ENCODE peak calls at places on chromosomes 1 and 21, in five cellular contexts. G, D, W, B and K are unnamed samples.

GRCh38 chr1:35707253-35708178 is 11.2 kb downstream of the C1orf216 start:
- DNase-seq in B (no peak), D (no peak), W (no peak), G (peak), K (peak)

GRCh38 chr1:29475256-29475800 is 239.0 kb downstream of the PTPRU start:
- DNase-seq in W (no peak), D (no peak), B (no peak), G (no peak), K (no peak)

GRCh38 chr1:83546863-83547262 is 452.1 kb downstream of the TTLL7 start:
- DNase-seq in B (no peak), G (no peak), W (no peak), D (no peak), K (no peak)

GRCh38 chr1:55070291-55070690 is 30.9 kb downstream of the PCSK9 start:
- DNase-seq in D (no peak), B (no peak), W (no peak), G (no peak), K (no peak)

GRCh38 chr1:64961923-64962322 is 4.4 kb downstream of the JAK1 start:
- DNase-seq in B (no peak), W (no peak), D (no peak), G (no peak), K (no peak)

GRCh38 chr1:8465692-8466091 is 147.8 kb downstream of the SLC45A1 start:
- DNase-seq in B (no peak), W (peak), D (no peak), G (no peak), K (no peak)

GRCh38 chr21:34830386-34831140 is 161.8 kb downstream of the CLIC6 start:
- DNase-seq in G (no peak), B (no peak), D (no peak), W (no peak), K (no peak)

GRCh38 chr1:230317823-230318819 is 108.0 kb downstream of the PGBD5 start:
- DNase-seq in G (no peak), B (peak), D (no peak), W (no peak), K (no peak)

GRCh38 chr1:33296082-33296458 is 24.8 kb downstream of the A3GALT2 start:
- DNase-seq in G (no peak), W (no peak), D (peak), B (no peak), K (no peak)

GRCh38 chr1:50424045-50424939 is 1.0 kb upstream of the DMRTA2 start:
- DNase-seq in W (no peak), G (no peak), D (no peak), B (no peak), K (no peak)

GRCh38 chr1:88697503-88697902 is 13.4 kb downstream of the PKN2 start:
- DNase-seq in B (no peak), D (peak), G (no peak), W (no peak), K (no peak)

GRCh38 chr1:227917081-227917950 is 30.4 kb downstream of the WNT9A start:
- DNase-seq in G (no peak), W (no peak), D (no peak), B (no peak), K (no peak)

GRCh38 chr1:162381383-162381782 is at the start of gene C1orf226:
- DNase-seq in B (peak), D (no peak), W (no peak), G (no peak), K (no peak)

GRCh38 chr21:39125752-39126485 is 57.3 kb downstream of the PSMG1 start:
- DNase-seq in G (peak), D (peak), B (peak), W (peak), K (no peak)

GRCh38 chr1:201883786-201884185 is 4.9 kb upstream of the SHISA4 start:
- DNase-seq in B (peak), W (no peak), D (no peak), G (no peak), K (no peak)